ENCODE peak calls at places on chromosome 22, in ten cellular contexts. One of them, this sample, is unnamed.

GRCh38 chr22:43511276-43511910 is 99.6 kb downstream of the MPPED1 start:
- DNase-seq in cardiac muscle cell: no peak
- DNase-seq in kidney: peak
- DNase-seq in fibroblast of the aortic adventitia: no peak
- DNase-seq in lung: no peak
- DNase-seq in esophagus squamous epithelium: no peak
- DNase-seq in kidney epithelial cell: no peak
- DNase-seq in neural progenitor cell: no peak
- DNase-seq in astrocyte of the cerebellum: no peak
- DNase-seq in SK-N-SH: no peak
- DNase-seq in this sample: no peak

GRCh38 chr22:22753526-22754267 is 109.3 kb downstream of the GGTLC2 start:
- DNase-seq in neural progenitor cell: peak
- DNase-seq in fibroblast of the aortic adventitia: peak
- DNase-seq in esophagus squamous epithelium: no peak
- DNase-seq in kidney: peak
- DNase-seq in astrocyte of the cerebellum: no peak
- DNase-seq in cardiac muscle cell: no peak
- DNase-seq in kidney epithelial cell: no peak
- DNase-seq in lung: peak
- DNase-seq in SK-N-SH: peak
- DNase-seq in this sample: no peak

GRCh38 chr22:33803371-33803770 is 116.9 kb downstream of the LARGE1 start:
- DNase-seq in kidney: no peak
- DNase-seq in fibroblast of the aortic adventitia: peak
- DNase-seq in astrocyte of the cerebellum: peak
- DNase-seq in cardiac muscle cell: no peak
- DNase-seq in SK-N-SH: no peak
- DNase-seq in neural progenitor cell: no peak
- DNase-seq in esophagus squamous epithelium: no peak
- DNase-seq in kidney epithelial cell: peak
- DNase-seq in lung: no peak
- DNase-seq in this sample: peak

GRCh38 chr22:20569059-20570058 is 61.9 kb downstream of the MED15 start:
- DNase-seq in astrocyte of the cerebellum: peak
- DNase-seq in cardiac muscle cell: no peak
- DNase-seq in SK-N-SH: no peak
- DNase-seq in neural progenitor cell: no peak
- DNase-seq in fibroblast of the aortic adventitia: peak
- DNase-seq in kidney: peak
- DNase-seq in lung: peak
- DNase-seq in esophagus squamous epithelium: no peak
- DNase-seq in kidney epithelial cell: peak
- DNase-seq in this sample: peak

GRCh38 chr22:31768422-31769059 is 14.7 kb downstream of the DEPDC5 start:
- DNase-seq in kidney: no peak
- DNase-seq in SK-N-SH: no peak
- DNase-seq in cardiac muscle cell: no peak
- DNase-seq in esophagus squamous epithelium: no peak
- DNase-seq in neural progenitor cell: no peak
- DNase-seq in lung: no peak
- DNase-seq in astrocyte of the cerebellum: no peak
- DNase-seq in fibroblast of the aortic adventitia: no peak
- DNase-seq in kidney epithelial cell: no peak
- DNase-seq in this sample: no peak

GRCh38 chr22:23749747-23750373 is 1.1 kb downstream of the ZNF70 start:
- DNase-seq in lung: no peak
- DNase-seq in astrocyte of the cerebellum: peak
- DNase-seq in kidney epithelial cell: no peak
- DNase-seq in cardiac muscle cell: no peak
- DNase-seq in esophagus squamous epithelium: no peak
- DNase-seq in kidney: no peak
- DNase-seq in SK-N-SH: no peak
- DNase-seq in neural progenitor cell: no peak
- DNase-seq in fibroblast of the aortic adventitia: peak
- DNase-seq in this sample: no peak

GRCh38 chr22:20783844-20784723 is 10.2 kb downstream of the SERPIND1 start:
- DNase-seq in astrocyte of the cerebellum: peak
- DNase-seq in SK-N-SH: peak
- DNase-seq in neural progenitor cell: peak
- DNase-seq in esophagus squamous epithelium: no peak
- DNase-seq in cardiac muscle cell: peak
- DNase-seq in lung: no peak
- DNase-seq in kidney: no peak
- DNase-seq in kidney epithelial cell: peak
- DNase-seq in fibroblast of the aortic adventitia: peak
- DNase-seq in this sample: no peak

GRCh38 chr22:35631597-35631996 is 14.5 kb upstream of the MB start:
- DNase-seq in cardiac muscle cell: peak
- DNase-seq in SK-N-SH: peak
- DNase-seq in neural progenitor cell: no peak
- DNase-seq in esophagus squamous epithelium: no peak
- DNase-seq in kidney epithelial cell: no peak
- DNase-seq in astrocyte of the cerebellum: no peak
- DNase-seq in lung: no peak
- DNase-seq in fibroblast of the aortic adventitia: no peak
- DNase-seq in kidney: peak
- DNase-seq in this sample: no peak

GRCh38 chr22:26552466-26552865 is 37.5 kb downstream of the TPST2 start:
- DNase-seq in lung: no peak
- DNase-seq in astrocyte of the cerebellum: no peak
- DNase-seq in kidney epithelial cell: no peak
- DNase-seq in fibroblast of the aortic adventitia: peak
- DNase-seq in kidney: no peak
- DNase-seq in neural progenitor cell: no peak
- DNase-seq in cardiac muscle cell: no peak
- DNase-seq in esophagus squamous epithelium: no peak
- DNase-seq in SK-N-SH: no peak
- DNase-seq in this sample: no peak

GRCh38 chr22:26555478-26555877 is 34.5 kb downstream of the TPST2 start:
- DNase-seq in esophagus squamous epithelium: no peak
- DNase-seq in fibroblast of the aortic adventitia: no peak
- DNase-seq in kidney epithelial cell: no peak
- DNase-seq in lung: no peak
- DNase-seq in astrocyte of the cerebellum: no peak
- DNase-seq in SK-N-SH: no peak
- DNase-seq in kidney: no peak
- DNase-seq in cardiac muscle cell: no peak
- DNase-seq in neural progenitor cell: no peak
- DNase-seq in this sample: no peak

GRCh38 chr22:26554956-26555355 is 35.0 kb downstream of the TPST2 start:
- DNase-seq in fibroblast of the aortic adventitia: no peak
- DNase-seq in astrocyte of the cerebellum: no peak
- DNase-seq in esophagus squamous epithelium: no peak
- DNase-seq in lung: no peak
- DNase-seq in kidney epithelial cell: no peak
- DNase-seq in kidney: no peak
- DNase-seq in SK-N-SH: no peak
- DNase-seq in neural progenitor cell: no peak
- DNase-seq in cardiac muscle cell: no peak
- DNase-seq in this sample: no peak

GRCh38 chr22:26551568-26551967 is 38.4 kb downstream of the TPST2 start:
- DNase-seq in lung: no peak
- DNase-seq in cardiac muscle cell: no peak
- DNase-seq in neural progenitor cell: no peak
- DNase-seq in kidney: no peak
- DNase-seq in kidney epithelial cell: no peak
- DNase-seq in SK-N-SH: no peak
- DNase-seq in astrocyte of the cerebellum: no peak
- DNase-seq in fibroblast of the aortic adventitia: no peak
- DNase-seq in esophagus squamous epithelium: no peak
- DNase-seq in this sample: no peak

DNA sequence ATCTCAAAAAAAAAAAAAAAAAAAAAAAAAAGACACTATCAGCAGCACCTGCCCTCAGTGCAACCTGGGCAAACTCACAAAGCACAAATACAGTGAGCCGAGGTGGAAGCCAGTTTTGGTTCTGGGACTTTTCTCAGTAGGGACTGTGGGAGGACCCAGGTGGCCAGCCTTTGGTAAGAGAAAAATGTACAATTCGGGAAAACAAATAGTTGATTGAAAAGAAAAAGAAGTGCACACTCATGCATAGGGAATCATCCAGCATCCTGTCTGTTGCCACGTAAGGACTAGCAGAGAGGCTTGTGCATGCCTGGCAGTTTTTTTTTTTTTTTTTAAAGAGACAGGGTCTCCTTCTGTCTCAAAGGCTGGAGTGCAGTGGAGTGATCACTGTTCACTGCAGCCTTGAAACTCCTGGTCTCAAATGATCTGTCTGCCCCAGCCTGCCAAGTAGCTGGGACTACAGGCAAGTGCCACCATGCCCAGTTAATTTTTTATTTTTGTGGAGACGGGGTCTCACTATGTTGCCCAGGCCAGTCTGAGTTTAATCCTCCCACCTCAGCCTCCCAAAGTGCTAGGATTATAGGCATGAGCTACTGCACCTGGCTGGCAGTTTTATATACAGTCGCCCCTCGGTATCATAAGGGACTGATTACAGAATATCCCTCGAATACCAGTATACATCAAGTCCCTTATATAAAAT is 36.7 kb downstream of the TPST2 start:
- DNase-seq in kidney: no peak
- DNase-seq in SK-N-SH: peak
- DNase-seq in esophagus squamous epithelium: no peak
- DNase-seq in fibroblast of the aortic adventitia: peak
- DNase-seq in cardiac muscle cell: no peak
- DNase-seq in neural progenitor cell: no peak
- DNase-seq in astrocyte of the cerebellum: peak
- DNase-seq in lung: no peak
- DNase-seq in kidney epithelial cell: peak
- DNase-seq in this sample: peak
- H3K4me3 ChIP-seq in kidney: no peak
- H3K4me3 ChIP-seq in SK-N-SH: no peak
- H3K4me3 ChIP-seq in esophagus squamous epithelium: no peak
- H3K4me3 ChIP-seq in fibroblast of the aortic adventitia: peak
- H3K4me3 ChIP-seq in cardiac muscle cell: no peak
- H3K4me3 ChIP-seq in neural progenitor cell: no peak
- H3K4me3 ChIP-seq in astrocyte of the cerebellum: no peak
- H3K4me3 ChIP-seq in lung: no peak
- H3K4me3 ChIP-seq in kidney epithelial cell: no peak
- H3K4me3 ChIP-seq in this sample: no peak

GRCh38 chr22:50471962-50472361 is 2.9 kb downstream of the SBF1 start:
- DNase-seq in neural progenitor cell: no peak
- DNase-seq in kidney: no peak
- DNase-seq in astrocyte of the cerebellum: no peak
- DNase-seq in kidney epithelial cell: no peak
- DNase-seq in fibroblast of the aortic adventitia: no peak
- DNase-seq in cardiac muscle cell: no peak
- DNase-seq in SK-N-SH: no peak
- DNase-seq in esophagus squamous epithelium: no peak
- DNase-seq in lung: no peak
- DNase-seq in this sample: no peak

GRCh38 chr22:50471197-50471847 is 3.5 kb downstream of the SBF1 start:
- DNase-seq in SK-N-SH: no peak
- DNase-seq in neural progenitor cell: no peak
- DNase-seq in astrocyte of the cerebellum: no peak
- DNase-seq in cardiac muscle cell: no peak
- DNase-seq in lung: no peak
- DNase-seq in fibroblast of the aortic adventitia: no peak
- DNase-seq in esophagus squamous epithelium: no peak
- DNase-seq in kidney: no peak
- DNase-seq in kidney epithelial cell: no peak
- DNase-seq in this sample: no peak

GRCh38 chr22:50474711-50475651 is at the start of gene SBF1:
- DNase-seq in kidney epithelial cell: peak
- DNase-seq in neural progenitor cell: peak
- DNase-seq in SK-N-SH: peak
- DNase-seq in cardiac muscle cell: peak
- DNase-seq in kidney: peak
- DNase-seq in lung: peak
- DNase-seq in astrocyte of the cerebellum: peak
- DNase-seq in fibroblast of the aortic adventitia: peak
- DNase-seq in esophagus squamous epithelium: peak
- DNase-seq in this sample: no peak

GRCh38 chr22:50473855-50474671 is 772 bp downstream of the SBF1 start:
- DNase-seq in esophagus squamous epithelium: no peak
- DNase-seq in cardiac muscle cell: peak
- DNase-seq in neural progenitor cell: peak
- DNase-seq in lung: no peak
- DNase-seq in kidney epithelial cell: no peak
- DNase-seq in kidney: peak
- DNase-seq in fibroblast of the aortic adventitia: peak
- DNase-seq in astrocyte of the cerebellum: peak
- DNase-seq in SK-N-SH: peak
- DNase-seq in this sample: no peak

DNA sequence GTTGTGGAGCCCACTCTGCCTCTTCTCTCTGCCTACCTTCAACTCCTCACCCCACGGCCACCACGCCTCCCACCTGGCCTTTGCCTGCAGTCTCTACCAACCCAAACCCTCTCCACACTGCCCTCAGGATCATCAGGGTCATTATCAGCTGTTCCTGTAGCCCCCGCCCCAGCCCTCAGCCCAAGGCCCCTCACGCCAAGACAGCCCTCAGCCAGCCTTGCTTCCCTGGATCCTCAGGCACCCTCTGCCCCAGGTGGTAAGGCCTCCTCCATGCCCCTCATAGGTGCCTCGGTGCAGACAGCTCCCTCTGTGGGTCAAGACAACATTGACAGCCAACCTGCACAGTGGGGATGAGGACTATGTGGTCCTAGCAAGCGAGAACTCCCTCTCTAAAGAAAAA is 1.7 kb downstream of the SBF1 start:
- DNase-seq in neural progenitor cell: peak
- DNase-seq in SK-N-SH: no peak
- DNase-seq in cardiac muscle cell: no peak
- DNase-seq in kidney epithelial cell: no peak
- DNase-seq in esophagus squamous epithelium: no peak
- DNase-seq in fibroblast of the aortic adventitia: no peak
- DNase-seq in lung: no peak
- DNase-seq in astrocyte of the cerebellum: no peak
- DNase-seq in kidney: peak
- DNase-seq in this sample: no peak
- TF ChIP-seq CTCF in neural progenitor cell: peak
- TF ChIP-seq CTCF in SK-N-SH: no peak
- TF ChIP-seq CTCF in cardiac muscle cell: peak
- TF ChIP-seq CTCF in kidney epithelial cell: peak
- TF ChIP-seq CTCF in esophagus squamous epithelium: no peak
- TF ChIP-seq CTCF in fibroblast of the aortic adventitia: peak
- TF ChIP-seq CTCF in lung: no peak
- TF ChIP-seq CTCF in astrocyte of the cerebellum: peak
- TF ChIP-seq CTCF in kidney: peak
- TF ChIP-seq CTCF in this sample: peak

GRCh38 chr22:30078320-30079311 is 1.6 kb upstream of the HORMAD2 start:
- DNase-seq in lung: peak
- DNase-seq in SK-N-SH: no peak
- DNase-seq in kidney: no peak
- DNase-seq in astrocyte of the cerebellum: no peak
- DNase-seq in fibroblast of the aortic adventitia: no peak
- DNase-seq in kidney epithelial cell: no peak
- DNase-seq in esophagus squamous epithelium: no peak
- DNase-seq in neural progenitor cell: no peak
- DNase-seq in cardiac muscle cell: no peak
- DNase-seq in this sample: no peak

GRCh38 chr22:30074994-30075393 is 5.3 kb upstream of the HORMAD2 start:
- DNase-seq in neural progenitor cell: no peak
- DNase-seq in fibroblast of the aortic adventitia: no peak
- DNase-seq in esophagus squamous epithelium: no peak
- DNase-seq in kidney: no peak
- DNase-seq in astrocyte of the cerebellum: no peak
- DNase-seq in SK-N-SH: no peak
- DNase-seq in cardiac muscle cell: no peak
- DNase-seq in lung: no peak
- DNase-seq in kidney epithelial cell: no peak
- DNase-seq in this sample: no peak

GRCh38 chr22:30077279-30077678 is 3.0 kb upstream of the HORMAD2 start:
- DNase-seq in cardiac muscle cell: no peak
- DNase-seq in kidney: no peak
- DNase-seq in lung: no peak
- DNase-seq in astrocyte of the cerebellum: no peak
- DNase-seq in esophagus squamous epithelium: no peak
- DNase-seq in SK-N-SH: peak
- DNase-seq in kidney epithelial cell: no peak
- DNase-seq in fibroblast of the aortic adventitia: no peak
- DNase-seq in neural progenitor cell: no peak
- DNase-seq in this sample: no peak

GRCh38 chr22:30080805-30081204 is 541 bp downstream of the HORMAD2 start:
- DNase-seq in kidney: no peak
- DNase-seq in kidney epithelial cell: no peak
- DNase-seq in cardiac muscle cell: no peak
- DNase-seq in esophagus squamous epithelium: no peak
- DNase-seq in fibroblast of the aortic adventitia: no peak
- DNase-seq in SK-N-SH: no peak
- DNase-seq in astrocyte of the cerebellum: no peak
- DNase-seq in neural progenitor cell: no peak
- DNase-seq in lung: no peak
- DNase-seq in this sample: no peak

GRCh38 chr22:30079952-30080533 is at the start of gene HORMAD2:
- DNase-seq in kidney epithelial cell: peak
- DNase-seq in lung: peak
- DNase-seq in SK-N-SH: no peak
- DNase-seq in fibroblast of the aortic adventitia: no peak
- DNase-seq in cardiac muscle cell: peak
- DNase-seq in neural progenitor cell: peak
- DNase-seq in esophagus squamous epithelium: no peak
- DNase-seq in astrocyte of the cerebellum: peak
- DNase-seq in kidney: peak
- DNase-seq in this sample: no peak
- H3K4me3 ChIP-seq in kidney epithelial cell: peak
- H3K4me3 ChIP-seq in lung: no peak
- H3K4me3 ChIP-seq in SK-N-SH: no peak
- H3K4me3 ChIP-seq in fibroblast of the aortic adventitia: no peak
- H3K4me3 ChIP-seq in cardiac muscle cell: no peak
- H3K4me3 ChIP-seq in neural progenitor cell: peak
- H3K4me3 ChIP-seq in esophagus squamous epithelium: peak
- H3K4me3 ChIP-seq in astrocyte of the cerebellum: peak
- H3K4me3 ChIP-seq in kidney: peak
- H3K4me3 ChIP-seq in this sample: no peak

GRCh38 chr22:44973829-44974228 is 36.0 kb downstream of the PHF21B start:
- DNase-seq in lung: no peak
- DNase-seq in astrocyte of the cerebellum: no peak
- DNase-seq in SK-N-SH: no peak
- DNase-seq in kidney epithelial cell: no peak
- DNase-seq in cardiac muscle cell: no peak
- DNase-seq in kidney: no peak
- DNase-seq in fibroblast of the aortic adventitia: no peak
- DNase-seq in esophagus squamous epithelium: no peak
- DNase-seq in neural progenitor cell: no peak
- DNase-seq in this sample: no peak

GRCh38 chr22:44979154-44979553 is 30.7 kb downstream of the PHF21B start:
- DNase-seq in SK-N-SH: no peak
- DNase-seq in cardiac muscle cell: no peak
- DNase-seq in lung: no peak
- DNase-seq in neural progenitor cell: no peak
- DNase-seq in kidney: no peak
- DNase-seq in astrocyte of the cerebellum: no peak
- DNase-seq in kidney epithelial cell: no peak
- DNase-seq in esophagus squamous epithelium: no peak
- DNase-seq in fibroblast of the aortic adventitia: no peak
- DNase-seq in this sample: no peak

GRCh38 chr22:44972363-44973083 is 37.3 kb downstream of the PHF21B start:
- DNase-seq in SK-N-SH: no peak
- DNase-seq in esophagus squamous epithelium: no peak
- DNase-seq in neural progenitor cell: no peak
- DNase-seq in fibroblast of the aortic adventitia: peak
- DNase-seq in kidney: no peak
- DNase-seq in astrocyte of the cerebellum: no peak
- DNase-seq in kidney epithelial cell: no peak
- DNase-seq in cardiac muscle cell: no peak
- DNase-seq in lung: no peak
- DNase-seq in this sample: no peak

GRCh38 chr22:44971651-44972362 is 38.0 kb downstream of the PHF21B start:
- DNase-seq in cardiac muscle cell: no peak
- DNase-seq in astrocyte of the cerebellum: no peak
- DNase-seq in kidney: no peak
- DNase-seq in kidney epithelial cell: no peak
- DNase-seq in esophagus squamous epithelium: no peak
- DNase-seq in lung: no peak
- DNase-seq in fibroblast of the aortic adventitia: no peak
- DNase-seq in neural progenitor cell: no peak
- DNase-seq in SK-N-SH: no peak
- DNase-seq in this sample: no peak

GRCh38 chr22:44975444-44976262 is 34.2 kb downstream of the PHF21B start:
- DNase-seq in lung: peak
- DNase-seq in kidney: peak
- DNase-seq in fibroblast of the aortic adventitia: peak
- DNase-seq in SK-N-SH: peak
- DNase-seq in cardiac muscle cell: peak
- DNase-seq in kidney epithelial cell: peak
- DNase-seq in esophagus squamous epithelium: peak
- DNase-seq in neural progenitor cell: peak
- DNase-seq in astrocyte of the cerebellum: peak
- DNase-seq in this sample: peak
- TF ChIP-seq CTCF in lung: peak
- TF ChIP-seq CTCF in kidney: peak
- TF ChIP-seq CTCF in fibroblast of the aortic adventitia: peak
- TF ChIP-seq CTCF in SK-N-SH: peak
- TF ChIP-seq CTCF in cardiac muscle cell: peak
- TF ChIP-seq CTCF in kidney epithelial cell: peak
- TF ChIP-seq CTCF in esophagus squamous epithelium: peak
- TF ChIP-seq CTCF in neural progenitor cell: peak
- TF ChIP-seq CTCF in astrocyte of the cerebellum: peak
- TF ChIP-seq CTCF in this sample: peak